ENCODE peak calls at places on chromosome 22, in eight cellular contexts. One of them, this sample, is unnamed.

GRCh38 chr22:48942698-48943566 is 884.7 kb downstream of the BRD1 start:
- DNase-seq in astrocyte of the cerebellum: no peak
- DNase-seq in ecto neural progenitor cell: peak; percentile 40
- DNase-seq in posterior cingulate gyrus: no peak
- DNase-seq in LHCN-M2: no peak
- DNase-seq in EL: no peak
- DNase-seq in SHP77: no peak
- DNase-seq in RPMI7951: no peak
- DNase-seq in this sample: no peak

GRCh38 chr22:42313804-42314581 is 43.5 kb upstream of the TCF20 start:
- DNase-seq in astrocyte of the cerebellum: no peak
- DNase-seq in ecto neural progenitor cell: peak; percentile 79
- DNase-seq in posterior cingulate gyrus: peak; percentile 53
- DNase-seq in LHCN-M2: peak; percentile 69
- DNase-seq in EL: peak; percentile 30
- DNase-seq in SHP77: peak; percentile 96
- DNase-seq in RPMI7951: peak; percentile 69
- DNase-seq in this sample: peak; percentile 27

GRCh38 chr22:49392247-49392646 is 435.4 kb downstream of the BRD1 start:
- DNase-seq in astrocyte of the cerebellum: no peak
- DNase-seq in ecto neural progenitor cell: no peak
- DNase-seq in posterior cingulate gyrus: no peak
- DNase-seq in LHCN-M2: no peak
- DNase-seq in EL: no peak
- DNase-seq in SHP77: no peak
- DNase-seq in RPMI7951: no peak
- DNase-seq in this sample: no peak

GRCh38 chr22:40746428-40747220 is 67.3 kb downstream of the MCHR1 start:
- DNase-seq in astrocyte of the cerebellum: no peak
- DNase-seq in ecto neural progenitor cell: no peak
- DNase-seq in posterior cingulate gyrus: no peak
- DNase-seq in LHCN-M2: no peak
- DNase-seq in EL: no peak
- DNase-seq in SHP77: no peak
- DNase-seq in RPMI7951: no peak
- DNase-seq in this sample: no peak

GRCh38 chr22:30871391-30872281 is 96.9 kb downstream of the MORC2 start:
- DNase-seq in astrocyte of the cerebellum: no peak
- DNase-seq in ecto neural progenitor cell: no peak
- DNase-seq in posterior cingulate gyrus: no peak
- DNase-seq in LHCN-M2: no peak
- DNase-seq in EL: no peak
- DNase-seq in SHP77: no peak
- DNase-seq in RPMI7951: no peak
- DNase-seq in this sample: no peak

GRCh38 chr22:43796567-43796966 is 15.5 kb downstream of the EFCAB6 start:
- DNase-seq in astrocyte of the cerebellum: no peak
- DNase-seq in ecto neural progenitor cell: no peak
- DNase-seq in posterior cingulate gyrus: peak; percentile 39
- DNase-seq in LHCN-M2: peak; percentile 28
- DNase-seq in EL: peak; percentile 31
- DNase-seq in SHP77: no peak
- DNase-seq in RPMI7951: peak; percentile 30
- DNase-seq in this sample: peak; percentile 59

GRCh38 chr22:39907035-39907434 is 6.2 kb downstream of the GRAP2 start:
- DNase-seq in astrocyte of the cerebellum: no peak
- DNase-seq in ecto neural progenitor cell: no peak
- DNase-seq in posterior cingulate gyrus: no peak
- DNase-seq in LHCN-M2: no peak
- DNase-seq in EL: no peak
- DNase-seq in SHP77: no peak
- DNase-seq in RPMI7951: no peak
- DNase-seq in this sample: no peak

GRCh38 chr22:39236321-39237275 is 8.2 kb downstream of the PDGFB start:
- DNase-seq in astrocyte of the cerebellum: no peak
- DNase-seq in ecto neural progenitor cell: no peak
- DNase-seq in posterior cingulate gyrus: no peak
- DNase-seq in LHCN-M2: peak; percentile 32
- DNase-seq in EL: no peak
- DNase-seq in SHP77: peak; percentile 59
- DNase-seq in RPMI7951: peak; percentile 85
- DNase-seq in this sample: no peak

GRCh38 chr22:29266564-29267461 is 968 bp downstream of the RHBDD3 start:
- DNase-seq in astrocyte of the cerebellum: no peak
- DNase-seq in ecto neural progenitor cell: no peak
- DNase-seq in posterior cingulate gyrus: no peak
- DNase-seq in LHCN-M2: peak; percentile 33
- DNase-seq in EL: peak; percentile 41
- DNase-seq in SHP77: no peak
- DNase-seq in RPMI7951: peak; percentile 43
- DNase-seq in this sample: no peak

This sample was measured in NCI-H1694.